ENCODE peak calls at places on chromosomes 3 and 15, in six cellular contexts. H is PC-9, G is nephron progenitor cell, P is lower leg skin, L is colonic mucosa, Z is retinal pigment epithelial cell. V is an unnamed sample.

GRCh38 chr3:178483704-178484103 is 52.5 kb upstream of the KCNMB2 start:
- DNase-seq in H (no peak), G (no peak), P (no peak), L (no peak), Z (no peak), V (no peak)

GRCh38 chr3:2354702-2355101 is 256.0 kb downstream of the CNTN4 start:
- DNase-seq in H (no peak), G (no peak), P (no peak), L (no peak), Z (peak), V (no peak)

GRCh38 chr3:32630266-32630665 is 54.7 kb upstream of the CNOT10 start:
- DNase-seq in H (peak), G (no peak), P (no peak), L (no peak), Z (no peak), V (no peak)

GRCh38 chr3:18556503-18556902 is 131.4 kb upstream of the SATB1 start:
- DNase-seq in H (no peak), G (no peak), P (no peak), L (no peak), Z (no peak), V (no peak)

GRCh38 chr15:58724471-58724870 is 25.0 kb downstream of the ADAM10 start:
- DNase-seq in H (peak), G (no peak), P (no peak), L (no peak), Z (no peak), V (no peak)

GRCh38 chr3:119973276-119973675 is 121.0 kb downstream of the GSK3B start:
- DNase-seq in H (peak), G (no peak), P (no peak), L (no peak), Z (no peak), V (no peak)

GRCh38 chr3:132703733-132704132 is 18.5 kb downstream of the NPHP3 start:
- DNase-seq in H (no peak), G (no peak), P (no peak), L (no peak), Z (no peak), V (no peak)

GRCh38 chr3:53478921-53479664 is 15.3 kb upstream of the CACNA1D start:
- DNase-seq in H (no peak), G (no peak), P (no peak), L (peak), Z (no peak), V (no peak)

GRCh38 chr15:66249623-66250174 is 3.9 kb downstream of the MEGF11 start:
- DNase-seq in H (no peak), G (no peak), P (no peak), L (no peak), Z (no peak), V (no peak)

GRCh38 chr3:136546718-136547117 is 205.5 kb downstream of the STAG1 start:
- DNase-seq in H (no peak), G (no peak), P (no peak), L (no peak), Z (no peak), V (no peak)
- TF ChIP-seq CTCF in H (peak), G (no peak), P (no peak), L (no peak), Z (peak), V (peak)

GRCh38 chr15:84823580-84823878 is 6.4 kb downstream of the ALPK3 start:
- DNase-seq in H (no peak), G (no peak), P (no peak), L (no peak), Z (no peak), V (no peak)

GRCh38 chr15:84827246-84827645 is 10.1 kb downstream of the ALPK3 start:
- DNase-seq in H (no peak), G (no peak), P (no peak), L (no peak), Z (no peak), V (no peak)

GRCh38 chr15:84828433-84828908 is 11.3 kb downstream of the ALPK3 start:
- DNase-seq in H (no peak), G (no peak), P (no peak), L (no peak), Z (no peak), V (no peak)

GRCh38 chr15:84824260-84824690 is 7.1 kb downstream of the ALPK3 start:
- DNase-seq in H (no peak), G (no peak), P (peak), L (peak), Z (no peak), V (no peak)

GRCh38 chr15:84826369-84826823 is 9.2 kb downstream of the ALPK3 start:
- DNase-seq in H (no peak), G (no peak), P (peak), L (peak), Z (no peak), V (no peak)
- TF ChIP-seq CTCF in H (peak), G (peak), P (no peak), L (peak), Z (peak), V (peak)

GRCh38 chr3:197256836-197257444 is 41.5 kb downstream of the DLG1 start:
- DNase-seq in H (peak), G (peak), P (peak), L (peak), Z (no peak), V (no peak)
- TF ChIP-seq CTCF in H (peak), G (peak), P (no peak), L (peak), Z (peak), V (peak)

DNA sequence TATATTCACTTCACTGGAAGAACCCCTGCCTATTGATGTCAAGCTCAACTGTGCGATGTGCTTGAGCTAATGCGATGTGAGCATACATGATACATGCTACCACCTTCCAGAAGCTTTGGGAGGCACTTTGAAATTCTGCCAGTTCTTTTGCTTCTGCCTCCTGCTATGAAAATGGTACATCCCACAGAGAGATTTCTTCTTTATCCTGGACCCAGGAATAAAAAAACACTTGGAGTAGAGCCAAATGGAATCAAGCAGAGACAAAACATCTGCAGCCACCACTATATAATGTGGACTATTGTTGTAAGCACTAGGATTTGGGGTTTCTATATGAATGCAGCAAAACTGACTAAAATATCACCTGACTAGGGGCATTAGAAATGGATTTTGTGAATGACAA is 119.9 kb upstream of the GAP43 start:
- DNase-seq in H (no peak), G (no peak), P (no peak), L (no peak), Z (no peak), V (no peak)
- TF ChIP-seq CTCF in H (no peak), G (no peak), P (no peak), L (no peak), Z (no peak), V (no peak)

V was measured in progenitor cell of endocrine pancreas.